ENCODE peak calls at places on chromosome 1, in five cellular contexts. G is GM12878, B is A549, K is testis, X is breast epithelium. Q is an unnamed sample.

GRCh38 chr1:200042437-200043329 is 15.2 kb downstream of the NR5A2 start:
- DNase-seq in X (no peak), K (no peak), B (no peak), G (no peak), Q (no peak)

GRCh38 chr1:116254001-116254400 is 119.0 kb upstream of the ATP1A1 start:
- DNase-seq in X (no peak), K (no peak), B (no peak), G (no peak), Q (no peak)

GRCh38 chr1:30617161-30617560 is 106.2 kb downstream of the MATN1 start:
- DNase-seq in G (no peak), X (no peak), K (no peak), B (no peak), Q (no peak)

GRCh38 chr1:165883056-165883455 is 55.6 kb downstream of the UCK2 start:
- DNase-seq in X (no peak), B (no peak), K (no peak), G (no peak), Q (no peak)

GRCh38 chr1:44326066-44326701 is 28.9 kb downstream of the ERI3 start:
- DNase-seq in G (no peak), B (no peak), X (no peak), K (no peak), Q (no peak)

GRCh38 chr1:58773406-58773840 is 10.4 kb downstream of the JUN start:
- DNase-seq in X (peak; percentile 45), G (no peak), K (peak; percentile 55), B (no peak), Q (no peak)

GRCh38 chr1:222893255-222893654 is 78.4 kb downstream of the DISP1 start:
- DNase-seq in K (no peak), B (no peak), X (peak; percentile 86), G (no peak), Q (peak; percentile 26)

GRCh38 chr1:241271427-241271826 is 85.6 kb downstream of the RGS7 start:
- DNase-seq in X (no peak), G (no peak), K (no peak), B (no peak), Q (no peak)

GRCh38 chr1:224057461-224058199 is 56.3 kb upstream of the FBXO28 start:
- DNase-seq in G (no peak), X (no peak), K (no peak), B (no peak), Q (no peak)

GRCh38 chr1:208204779-208205178 is 39.4 kb downstream of the PLXNA2 start:
- DNase-seq in K (no peak), X (no peak), B (no peak), G (no peak), Q (no peak)

GRCh38 chr1:3587133-3587733 is 24.1 kb downstream of the MEGF6 start:
- DNase-seq in G (no peak), X (no peak), B (peak; percentile 21), K (no peak), Q (no peak)

GRCh38 chr1:234599617-234600417 is 10.2 kb downstream of the IRF2BP2 start:
- DNase-seq in G (no peak), B (peak; percentile 65), K (peak; percentile 83), X (peak; percentile 80), Q (peak; percentile 83)
- TF ChIP-seq POLR2A in G (peak; percentile 70), B (peak; percentile 34), K (peak; percentile 18), X (no peak), Q (peak; percentile 27)

GRCh38 chr1:63643926-63644325 is 50.7 kb downstream of the PGM1 start:
- DNase-seq in G (no peak), B (no peak), K (no peak), X (no peak), Q (no peak)
- TF ChIP-seq POLR2A in G (no peak), B (no peak), K (no peak), X (no peak), Q (no peak)

GRCh38 chr1:1020000-1020404 is at the start of gene AGRN:
- DNase-seq in K (no peak), X (no peak), G (no peak), B (no peak), Q (no peak)
- TF ChIP-seq POLR2A in K (no peak), X (no peak), G (no peak), B (peak; percentile 49), Q (no peak)

DNA sequence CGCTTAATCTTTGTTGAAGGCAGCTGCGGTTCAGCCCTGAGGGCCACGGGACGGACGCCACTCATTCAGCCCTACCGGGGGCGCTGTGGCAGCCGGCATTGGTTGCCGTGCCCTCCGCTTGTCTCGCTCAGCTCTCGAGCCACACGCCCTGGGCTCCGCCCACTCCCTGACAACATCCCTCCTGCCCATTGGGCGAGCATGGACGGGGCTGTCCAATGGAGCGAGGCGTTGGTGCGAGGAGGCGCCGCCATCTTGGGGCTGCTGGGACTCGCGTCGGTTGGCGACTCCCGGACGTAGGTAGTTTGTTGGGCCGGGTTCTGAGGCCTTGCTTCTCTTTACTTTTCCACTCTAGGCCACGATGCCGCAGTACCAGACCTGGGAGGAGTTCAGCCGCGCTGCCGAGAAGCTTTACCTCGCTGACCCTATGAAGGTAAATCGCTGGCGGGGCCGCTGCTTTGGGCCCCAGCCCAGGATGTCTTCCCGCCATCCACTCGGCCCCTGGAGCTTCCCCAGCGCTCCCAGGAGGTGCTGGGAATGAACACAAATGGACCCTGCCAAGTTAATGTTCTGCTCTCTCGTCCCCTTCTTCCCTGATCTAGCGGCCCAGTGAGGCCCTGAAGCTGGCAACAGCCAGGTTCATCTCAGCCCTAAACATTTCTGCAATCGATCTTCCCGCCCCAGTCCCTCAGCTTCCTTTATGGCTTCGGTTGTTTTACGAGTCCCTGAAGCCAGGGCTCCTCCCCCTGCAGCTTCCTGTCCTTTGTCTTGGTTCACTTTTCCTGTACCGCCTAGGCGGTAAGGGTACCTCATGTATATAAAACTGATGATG is at the start of gene SRP9:
- DNase-seq in B (peak; percentile 92), K (peak; percentile 99), G (peak; percentile 97), X (peak; percentile 99), Q (peak; percentile 100)
- TF ChIP-seq POLR2A in B (no peak), K (peak; percentile 57), G (peak; percentile 92), X (peak; percentile 94), Q (peak; percentile 80)

GRCh38 chr1:111720274-111720976 is 18.8 kb downstream of the INKA2 start:
- DNase-seq in X (no peak), K (no peak), B (no peak), G (no peak), Q (no peak)
- TF ChIP-seq POLR2A in X (no peak), K (no peak), B (no peak), G (no peak), Q (no peak)

GRCh38 chr1:151047925-151048644 is 534 bp downstream of the C1orf56 start:
- DNase-seq in B (peak; percentile 96), K (peak; percentile 85), G (no peak), X (peak; percentile 67), Q (peak; percentile 92)
- TF ChIP-seq POLR2A in B (peak; percentile 53), K (no peak), G (peak; percentile 77), X (no peak), Q (no peak)

Q was measured in lower leg skin.